ENCODE peak calls at places on chromosomes 5 and 9, in seven cellular contexts. J is uterus, D is epithelial cell of esophagus, T is IMR-90, C is A549, A is left ventricle myocardium inferior, M is kidney. U is an unnamed sample.

GRCh38 chr9:131290039-131290766 is 680 bp downstream of the PLPP7 start:
- DNase-seq in A (no peak), T (no peak), J (no peak), M (no peak), D (no peak), C (no peak), U (no peak)

GRCh38 chr9:84667571-84668203 is 1.8 kb upstream of the NTRK2 start:
- DNase-seq in A (peak; percentile 21), M (no peak), T (peak; percentile 12), D (peak; percentile 58), C (peak; percentile 41), J (no peak), U (no peak)

GRCh38 chr9:131081868-131082267 is 14.5 kb upstream of the AIF1L start:
- DNase-seq in M (no peak), C (no peak), D (no peak), T (no peak), A (no peak), J (no peak), U (no peak)

GRCh38 chr9:81498576-81498975 is 190.8 kb downstream of the TLE1 start:
- DNase-seq in T (no peak), C (no peak), A (no peak), J (no peak), D (no peak), M (no peak), U (no peak)

GRCh38 chr5:168837852-168838251 is 258.7 kb upstream of the PANK3 start:
- DNase-seq in D (no peak), M (no peak), A (no peak), J (no peak), C (no peak), T (no peak), U (no peak)

GRCh38 chr9:130936285-130937117 is 2.5 kb downstream of the FIBCD1 start:
- DNase-seq in T (peak; percentile 75), M (peak; percentile 74), C (peak; percentile 83), D (peak; percentile 49), J (no peak), A (no peak), U (peak; percentile 98)

GRCh38 chr9:123851851-123852250 is 78.1 kb downstream of the DENND1A start:
- DNase-seq in T (no peak), M (no peak), A (no peak), J (no peak), C (no peak), D (no peak), U (no peak)

GRCh38 chr9:89705651-89706050 is 100.8 kb downstream of the GADD45G start:
- DNase-seq in J (no peak), A (no peak), C (no peak), T (no peak), M (no peak), D (no peak), U (no peak)

GRCh38 chr5:125477586-125477975 is 731.1 kb upstream of the ZNF608 start:
- DNase-seq in D (no peak), M (no peak), J (no peak), C (no peak), T (no peak), A (no peak), U (no peak)

GRCh38 chr9:6055213-6055612 is 39.8 kb upstream of the RANBP6 start:
- DNase-seq in C (peak; percentile 91), T (peak; percentile 91), D (peak; percentile 98), A (no peak), M (no peak), J (peak; percentile 55), U (no peak)

GRCh38 chr9:101383361-101383760 is 1.4 kb downstream of the BAAT start:
- DNase-seq in M (no peak), A (no peak), D (no peak), T (no peak), C (no peak), J (no peak), U (no peak)

GRCh38 chr9:92294297-92294676 is 790 bp upstream of the IARS1 start:
- DNase-seq in M (no peak), D (no peak), J (no peak), A (no peak), C (peak; percentile 29), T (peak; percentile 16), U (no peak)

GRCh38 chr5:11903614-11904269 is 504 bp downstream of the CTNND2 start:
- DNase-seq in D (peak; percentile 10), A (no peak), C (peak; percentile 23), T (no peak), M (no peak), J (no peak), U (no peak)

GRCh38 chr9:27618066-27618465 is 44.8 kb upstream of the C9orf72 start:
- DNase-seq in D (peak; percentile 19), C (no peak), T (no peak), A (no peak), M (no peak), J (no peak), U (no peak)

GRCh38 chr9:111961575-111961974 is 65.0 kb downstream of the UGCG start:
- DNase-seq in C (peak; percentile 84), J (no peak), M (peak; percentile 76), D (peak; percentile 58), T (peak; percentile 86), A (no peak), U (no peak)

GRCh38 chr9:101398930-101399640 is 434 bp downstream of the ZNF189 start:
- DNase-seq in D (peak; percentile 5), A (no peak), C (peak; percentile 3), M (peak; percentile 90), T (no peak), J (peak; percentile 28), U (peak; percentile 88)

DNA sequence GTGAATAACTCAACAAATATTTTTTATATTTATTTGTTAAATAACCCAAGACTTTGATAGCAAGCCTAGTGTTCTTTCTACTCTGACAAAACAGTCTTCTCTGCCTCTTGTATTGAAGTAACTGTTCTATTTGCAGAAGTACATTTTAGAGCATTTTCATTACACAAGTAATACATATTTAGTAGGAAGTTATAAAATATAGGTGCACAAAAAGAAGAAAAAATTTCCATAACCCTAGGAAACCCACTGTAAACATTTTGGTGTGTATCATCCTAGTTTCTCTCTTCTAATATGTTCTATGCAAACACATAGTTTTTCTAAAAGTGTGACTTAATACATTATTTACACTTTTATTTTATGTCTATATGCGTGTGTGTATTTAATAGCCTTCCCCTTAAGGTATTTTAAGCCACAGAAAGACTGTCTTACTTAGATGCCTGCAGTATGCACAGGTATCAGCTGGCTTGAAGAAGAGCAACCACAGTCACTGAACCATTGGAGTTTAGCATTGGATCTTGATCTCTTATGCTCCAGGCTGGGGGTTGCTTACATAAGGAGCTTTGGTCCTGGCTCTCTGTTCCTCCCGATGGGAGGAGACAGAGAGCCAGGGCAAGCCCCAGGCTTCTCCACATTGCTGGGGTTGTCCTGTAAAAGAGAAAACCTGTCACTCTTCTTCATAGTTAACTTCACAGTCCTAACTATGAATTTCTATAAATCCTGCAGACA is 3.8 kb downstream of the SELENOP start:
- DNase-seq in M (peak; percentile 47), D (no peak), C (no peak), T (peak; percentile 4), J (no peak), A (no peak), U (no peak)
- TF ChIP-seq CTCF in M (peak; percentile 32), D (no peak), C (no peak), T (no peak), J (no peak), A (peak; percentile 37), U (no peak)

DNA sequence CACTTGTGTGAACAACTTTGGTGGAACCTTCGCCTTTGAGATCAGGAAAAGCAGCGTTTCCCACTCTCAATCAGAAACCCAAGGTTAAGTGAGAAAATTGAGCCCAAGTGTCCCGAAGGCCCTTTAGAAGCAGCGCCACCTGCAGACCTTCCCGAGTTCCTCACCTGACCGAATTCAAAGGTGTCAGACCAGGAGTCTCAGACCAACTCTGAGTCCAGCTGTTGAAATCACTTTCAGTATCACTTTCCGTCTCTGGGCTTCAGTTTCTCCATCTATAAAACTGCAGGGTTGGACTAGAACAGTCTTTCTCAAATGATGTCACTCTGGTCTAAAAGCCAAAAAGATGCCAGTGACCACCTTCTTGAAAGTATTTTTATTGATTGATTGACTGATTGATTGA is 31.7 kb upstream of the GRHPR start:
- DNase-seq in D (peak; percentile 45), M (no peak), J (no peak), C (peak; percentile 44), A (no peak), T (no peak), U (no peak)
- TF ChIP-seq CTCF in D (peak; percentile 54), M (peak; percentile 38), J (no peak), C (peak; percentile 22), A (peak; percentile 27), T (peak; percentile 26), U (peak; percentile 50)

GRCh38 chr5:164266571-164266970 is 761.2 kb downstream of the MAT2B start:
- DNase-seq in C (no peak), D (no peak), M (no peak), J (no peak), T (no peak), A (no peak), U (no peak)
- TF ChIP-seq CTCF in C (no peak), D (no peak), M (no peak), J (no peak), T (no peak), A (no peak), U (no peak)

GRCh38 chr5:150613991-150614650 is 26.3 kb upstream of the SYNPO start:
- DNase-seq in A (peak; percentile 55), J (no peak), C (no peak), M (no peak), D (no peak), T (no peak), U (no peak)
- TF ChIP-seq CTCF in A (peak; percentile 42), J (peak; percentile 12), C (no peak), M (peak; percentile 15), D (peak; percentile 15), T (no peak), U (peak; percentile 38)

GRCh38 chr5:33180900-33181299 is 259.9 kb upstream of the TARS1 start:
- DNase-seq in C (peak; percentile 52), T (peak; percentile 70), D (peak; percentile 62), M (no peak), J (no peak), A (no peak), U (no peak)
- TF ChIP-seq CTCF in C (peak; percentile 85), T (peak; percentile 80), D (peak; percentile 56), M (peak; percentile 43), J (no peak), A (peak; percentile 56), U (peak; percentile 96)

DNA sequence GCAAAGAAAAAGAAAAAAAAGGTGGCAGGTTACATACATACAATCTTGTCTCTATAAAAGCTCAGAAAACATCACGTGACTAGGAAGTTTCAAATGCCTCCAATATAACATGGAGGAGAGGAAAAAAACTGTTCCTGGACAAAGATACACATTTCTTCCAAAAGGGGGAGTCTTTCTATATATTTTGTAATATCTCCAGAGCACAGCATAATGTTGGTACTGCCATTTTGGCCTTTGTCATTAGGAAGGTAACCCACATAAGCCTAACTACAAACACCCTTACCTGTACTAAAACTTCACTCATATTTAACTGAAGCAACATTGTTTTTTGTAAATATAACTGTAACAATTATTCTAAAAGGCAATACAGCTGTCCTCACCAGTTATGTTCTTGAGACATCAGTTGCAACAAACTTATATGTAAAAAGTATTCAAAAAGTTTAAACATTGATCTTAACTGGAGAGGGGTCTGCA is 1.2 kb upstream of the BTF3 start:
- DNase-seq in D (peak; percentile 73), M (no peak), A (no peak), J (no peak), T (peak; percentile 72), C (peak; percentile 85), U (no peak)
- TF ChIP-seq CTCF in D (peak; percentile 43), M (peak; percentile 2), A (no peak), J (no peak), T (peak; percentile 57), C (peak; percentile 51), U (peak; percentile 81)

GRCh38 chr5:68333649-68334549 is 118.3 kb downstream of the PIK3R1 start:
- DNase-seq in C (peak; percentile 83), T (peak; percentile 82), M (no peak), A (no peak), D (peak; percentile 73), J (no peak), U (no peak)
- TF ChIP-seq CTCF in C (peak; percentile 32), T (peak; percentile 34), M (peak; percentile 11), A (no peak), D (peak; percentile 3), J (no peak), U (peak; percentile 53)